ENCODE peak calls at places on chromosomes 2 and 18, in four cellular contexts. I is RPMI8226, O is RWPE1, L is ACHN. B is an unnamed sample.

GRCh38 chr18:56986829-56987228 is 160.1 kb upstream of the BOD1L2 start:
- DNase-seq in I (no peak), O (no peak), L (no peak), B (peak; percentile 49)

GRCh38 chr18:29147944-29148343 is 971.0 kb upstream of the CDH2 start:
- DNase-seq in O (no peak), L (peak; percentile 37), I (no peak), B (no peak)

GRCh38 chr2:70140978-70141753 is 49.7 kb downstream of the C2orf42 start:
- DNase-seq in O (peak; percentile 87), I (no peak), L (peak; percentile 59), B (peak; percentile 97)

GRCh38 chr18:48356151-48356745 is 52.9 kb downstream of the ZBTB7C start:
- DNase-seq in O (no peak), L (no peak), I (no peak), B (no peak)

GRCh38 chr18:63762518-63762917 is 12.7 kb upstream of the SERPINB7 start:
- DNase-seq in I (no peak), O (peak; percentile 10), L (no peak), B (no peak)

GRCh38 chr2:45237128-45237527 is 227.9 kb upstream of the SIX2 start:
- DNase-seq in L (no peak), O (no peak), I (no peak), B (peak; percentile 41)

GRCh38 chr2:23776021-23776420 is 150.9 kb downstream of the ATAD2B start:
- DNase-seq in I (no peak), L (no peak), O (peak; percentile 34), B (no peak)

GRCh38 chr2:212135739-212136138 is 402.9 kb downstream of the ERBB4 start:
- DNase-seq in L (no peak), O (no peak), I (peak; percentile 33), B (peak; percentile 95)

GRCh38 chr2:135819211-135819610 is 17.8 kb downstream of the LCT start:
- DNase-seq in O (peak; percentile 8), I (peak; percentile 39), L (peak; percentile 36), B (no peak)

GRCh38 chr18:62957885-62958472 is 242.6 kb downstream of the PHLPP1 start:
- DNase-seq in I (peak; percentile 64), L (peak; percentile 54), O (no peak), B (no peak)

GRCh38 chr2:140600116-140600515 is 1530.7 kb downstream of the LRP1B start:
- DNase-seq in I (no peak), O (peak; percentile 13), L (peak; percentile 30), B (no peak)

GRCh38 chr2:43114210-43114609 is 112.2 kb downstream of the ZFP36L2 start:
- DNase-seq in I (peak; percentile 65), L (no peak), O (peak; percentile 53), B (no peak)

B was measured in DMS153.